ENCODE peak calls at places on chromosomes 11 and 22, in five cellular contexts. M is colonic mucosa; T is stimulated activated CD8-positive, alpha-beta memory T cell treated with anti-CD3 and anti-CD28 coated beads, Interleukin-15, amount 100 ng/mL, for 1 hour; J is ACHN; W is iPS-NIHi11. L is an unnamed sample.
A peak's percentile ranks its signal among the peaks of the same experiment; 100 is the strongest.

GRCh38 chr11:93740802-93741093 is 547 bp downstream of the TAF1D start:
- DNase-seq in M (peak; percentile 66), T (peak; percentile 32), J (peak; percentile 60), W (peak; percentile 38), L (peak; percentile 56)

GRCh38 chr11:60825118-60825517 is 16.8 kb upstream of the CCDC86 start:
- DNase-seq in M (no peak), T (no peak), J (no peak), W (no peak), L (no peak)

GRCh38 chr22:30459206-30460052 is 12.4 kb downstream of the SEC14L3 start:
- DNase-seq in M (no peak), T (no peak), J (peak; percentile 30), W (peak; percentile 78), L (no peak)

GRCh38 chr11:5362017-5362625 is 10.8 kb downstream of the OR51B6 start:
- DNase-seq in M (no peak), T (no peak), J (no peak), W (no peak), L (no peak)

GRCh38 chr11:33713162-33713913 is 12.7 kb upstream of the C11orf91 start:
- DNase-seq in M (no peak), T (no peak), J (no peak), W (no peak), L (no peak)

GRCh38 chr11:68584097-68584496 is 100.2 kb upstream of the GAL start:
- DNase-seq in M (peak; percentile 42), T (peak; percentile 20), J (peak; percentile 57), W (peak; percentile 83), L (peak; percentile 61)

GRCh38 chr11:15864021-15864805 is 492.1 kb downstream of the SOX6 start:
- DNase-seq in M (no peak), T (no peak), J (no peak), W (no peak), L (no peak)

GRCh38 chr11:19769820-19770219 is 57.2 kb downstream of the NAV2 start:
- DNase-seq in M (no peak), T (no peak), J (no peak), W (no peak), L (no peak)

GRCh38 chr11:70111269-70112016 is 33.3 kb downstream of the ANO1 start:
- DNase-seq in M (peak; percentile 46), T (no peak), J (peak; percentile 9), W (peak; percentile 46), L (no peak)

GRCh38 chr22:40635940-40636379 is 559 bp downstream of the MRTFA start:
- DNase-seq in M (peak; percentile 50), T (no peak), J (no peak), W (no peak), L (no peak)

L was measured in D341Med.